ENCODE peak calls at places on chromosome 1, in ten cellular contexts. H is colonic mucosa, D is left lung, S is cardiac muscle cell, Z is uterus, K is body of pancreas, I is heart right ventricle, R is lower lobe of right lung, N is HCT116, L is prostate gland. T is an unnamed sample. For H3K4me1, the result is how much of the 10 kb centered on the place peaks cover.

GRCh38 chr1:60063561-60063960 is 10.0 kb downstream of the C1orf87 start:
- DNase-seq in H (no peak), D (no peak), S (no peak), Z (no peak), K (no peak), I (no peak), R (no peak), N (no peak), L (no peak), T (no peak)

GRCh38 chr1:95730986-95731385 is 497.0 kb downstream of the RWDD3 start:
- DNase-seq in H (no peak), D (no peak), S (no peak), Z (no peak), K (no peak), I (no peak), R (no peak), N (no peak), L (no peak), T (no peak)

GRCh38 chr1:222084996-222085395 is 343.1 kb upstream of the DUSP10 start:
- DNase-seq in H (no peak), D (no peak), S (peak), Z (no peak), K (no peak), I (no peak), R (no peak), N (no peak), L (no peak), T (no peak)

GRCh38 chr1:71046891-71047634 is 553 bp downstream of the PTGER3 start:
- DNase-seq in H (peak), D (peak), S (peak), Z (peak), K (peak), I (no peak), R (peak), N (no peak), L (peak), T (peak)

GRCh38 chr1:180935326-180936109 is 22.8 kb downstream of the KIAA1614 start:
- DNase-seq in H (peak), D (peak), S (no peak), Z (no peak), K (peak), I (no peak), R (no peak), N (no peak), L (no peak), T (no peak)

GRCh38 chr1:45205000-45205909 is 1.1 kb downstream of the ZSWIM5 start:
- DNase-seq in H (peak), D (peak), S (peak), Z (peak), K (peak), I (peak), R (peak), N (no peak), L (peak), T (peak)

GRCh38 chr1:117612517-117613248 is 6.8 kb downstream of the TENT5C start:
- DNase-seq in H (peak), D (no peak), S (peak), Z (no peak), K (no peak), I (no peak), R (no peak), N (peak), L (no peak), T (no peak)

GRCh38 chr1:11650331-11650991 is 3.8 kb downstream of the FBXO2 start:
- DNase-seq in H (peak), D (peak), S (peak), Z (peak), K (peak), I (peak), R (peak), N (peak), L (peak), T (peak)

GRCh38 chr1:115669886-115670285 is 28.1 kb downstream of the VANGL1 start:
- DNase-seq in H (no peak), D (no peak), S (no peak), Z (no peak), K (no peak), I (no peak), R (no peak), N (no peak), L (no peak), T (no peak)

GRCh38 chr1:151854658-151855057 is 1.1 kb upstream of the THEM5 start:
- DNase-seq in H (no peak), D (no peak), S (no peak), Z (no peak), K (no peak), I (no peak), R (no peak), N (no peak), L (no peak), T (no peak)

GRCh38 chr1:157880621-157881020 is 39.0 kb upstream of the CD5L start:
- DNase-seq in H (no peak), D (no peak), S (no peak), Z (no peak), K (no peak), I (no peak), R (no peak), N (no peak), L (no peak), T (no peak)

GRCh38 chr1:29633271-29633615 is 396.9 kb downstream of the PTPRU start:
- DNase-seq in H (no peak), D (no peak), S (no peak), Z (no peak), K (no peak), I (no peak), R (no peak), N (no peak), L (no peak), T (no peak)

GRCh38 chr1:200967693-200968468 is 55.6 kb downstream of the KIF21B start:
- DNase-seq in H (no peak), D (peak), S (no peak), Z (no peak), K (no peak), I (no peak), R (no peak), N (no peak), L (no peak), T (no peak)

GRCh38 chr1:236209713-236210112 is 67.4 kb downstream of the GPR137B start:
- DNase-seq in H (no peak), D (no peak), S (no peak), Z (no peak), K (no peak), I (no peak), R (no peak), N (no peak), L (no peak), T (no peak)

GRCh38 chr1:198018529-198018928 is 101.4 kb downstream of the LHX9 start:
- DNase-seq in H (no peak), D (no peak), S (peak), Z (no peak), K (no peak), I (no peak), R (no peak), N (peak), L (no peak), T (no peak)

GRCh38 chr1:93177991-93178390 is 2.2 kb downstream of the TMED5 start:
- DNase-seq in H (no peak), D (no peak), S (peak), Z (no peak), K (no peak), I (no peak), R (no peak), N (no peak), L (no peak), T (no peak)

GRCh38 chr1:218344814-218345672 is at the start of gene TGFB2:
- DNase-seq in H (peak), D (no peak), S (peak), Z (peak), K (peak), I (peak), R (no peak), N (no peak), L (peak), T (peak)

GRCh38 chr1:230754831-230755230 is 7.6 kb downstream of the CAPN9 start:
- DNase-seq in H (peak), D (no peak), S (peak), Z (no peak), K (no peak), I (peak), R (no peak), N (no peak), L (peak), T (no peak)

GRCh38 chr1:3004285-3005205 is 16.7 kb upstream of the ACTRT2 start:
- DNase-seq in H (no peak), D (peak), S (no peak), Z (peak), K (no peak), I (no peak), R (peak), N (no peak), L (no peak), T (peak)

GRCh38 chr1:57674803-57675202 is 250.9 kb upstream of the DAB1 start:
- DNase-seq in H (no peak), D (no peak), S (peak), Z (no peak), K (no peak), I (no peak), R (no peak), N (no peak), L (no peak), T (no peak)

GRCh38 chr1:157574836-157575235 is 22.5 kb upstream of the FCRL5 start:
- DNase-seq in H (no peak), D (no peak), S (no peak), Z (no peak), K (no peak), I (no peak), R (no peak), N (no peak), L (no peak), T (no peak)

GRCh38 chr1:187153047-187153446 is 324.3 kb downstream of the PLA2G4A start:
- DNase-seq in H (no peak), D (no peak), S (no peak), Z (no peak), K (no peak), I (no peak), R (no peak), N (no peak), L (no peak), T (no peak)

GRCh38 chr1:238465449-238465848 is 574.7 kb upstream of the ZP4 start:
- DNase-seq in H (no peak), D (no peak), S (no peak), Z (no peak), K (no peak), I (no peak), R (no peak), N (no peak), L (no peak), T (no peak)

GRCh38 chr1:119387858-119388257 is 19.3 kb downstream of the HAO2 start:
- DNase-seq in H (no peak), D (no peak), S (no peak), Z (no peak), K (no peak), I (no peak), R (no peak), N (no peak), L (no peak), T (no peak)

GRCh38 chr1:229300099-229300757 is 29.3 kb downstream of the RAB4A start:
- DNase-seq in H (no peak), D (no peak), S (no peak), Z (no peak), K (no peak), I (no peak), R (no peak), N (no peak), L (no peak), T (no peak)

GRCh38 chr1:12447301-12447700 is 170.7 kb downstream of the DHRS3 start:
- DNase-seq in H (no peak), D (no peak), S (peak), Z (no peak), K (no peak), I (no peak), R (no peak), N (no peak), L (no peak), T (no peak)

GRCh38 chr1:66383168-66383567 is 150.8 kb upstream of the SGIP1 start:
- DNase-seq in H (no peak), D (no peak), S (no peak), Z (no peak), K (no peak), I (no peak), R (no peak), N (no peak), L (no peak), T (no peak)

GRCh38 chr1:28246427-28246832 is 10.5 kb downstream of the ATP5IF1 start:
- DNase-seq in H (peak), D (no peak), S (peak), Z (no peak), K (no peak), I (no peak), R (no peak), N (no peak), L (peak), T (no peak)

GRCh38 chr1:239843556-239843955 is 248.1 kb upstream of the FMN2 start:
- DNase-seq in H (no peak), D (no peak), S (no peak), Z (no peak), K (no peak), I (no peak), R (no peak), N (no peak), L (no peak), T (no peak)

GRCh38 chr1:116966791-116967190 is 34.8 kb upstream of the CD101 start:
- DNase-seq in H (no peak), D (no peak), S (no peak), Z (no peak), K (no peak), I (no peak), R (no peak), N (no peak), L (no peak), T (no peak)

GRCh38 chr1:27348861-27349783 is 7.3 kb downstream of the SYTL1 start:
- DNase-seq in H (peak), D (peak), S (peak), Z (no peak), K (peak), I (no peak), R (peak), N (peak), L (peak), T (no peak)

GRCh38 chr1:15045123-15045522 is 108.4 kb upstream of the TMEM51 start:
- DNase-seq in H (no peak), D (no peak), S (no peak), Z (no peak), K (no peak), I (no peak), R (no peak), N (no peak), L (no peak), T (no peak)

GRCh38 chr1:205528887-205529825 is 24.7 kb downstream of the CDK18 start:
- DNase-seq in H (peak), D (peak), S (peak), Z (peak), K (peak), I (peak), R (peak), N (peak), L (peak), T (peak)

GRCh38 chr1:156948708-156949107 is 28.3 kb downstream of the LRRC71 start:
- DNase-seq in H (no peak), D (no peak), S (no peak), Z (no peak), K (no peak), I (no peak), R (no peak), N (no peak), L (no peak), T (no peak)

GRCh38 chr1:65417729-65418128 is 2.7 kb upstream of the LEPR start:
- DNase-seq in H (no peak), D (no peak), S (no peak), Z (no peak), K (no peak), I (no peak), R (no peak), N (no peak), L (no peak), T (no peak)

GRCh38 chr1:172476218-172476811 is 32.4 kb upstream of the PIGC start:
- DNase-seq in H (no peak), D (no peak), S (no peak), Z (no peak), K (peak), I (no peak), R (no peak), N (peak), L (peak), T (no peak)

GRCh38 chr1:29460211-29460610 is 223.9 kb downstream of the PTPRU start:
- DNase-seq in H (no peak), D (no peak), S (no peak), Z (no peak), K (no peak), I (no peak), R (no peak), N (no peak), L (no peak), T (peak)

GRCh38 chr1:166838766-166839599 is at the start of gene POGK:
- DNase-seq in H (peak), D (peak), S (peak), Z (peak), K (peak), I (peak), R (peak), N (peak), L (peak), T (peak)

GRCh38 chr1:33281554-33282303 is 25.4 kb downstream of the ZNF362 start:
- DNase-seq in H (no peak), D (no peak), S (no peak), Z (no peak), K (no peak), I (no peak), R (no peak), N (no peak), L (no peak), T (no peak)

GRCh38 chr1:179089827-179090482 is 8.1 kb downstream of the TOR3A start:
- DNase-seq in H (no peak), D (no peak), S (no peak), Z (no peak), K (no peak), I (no peak), R (no peak), N (no peak), L (no peak), T (no peak)

GRCh38 chr1:179091691-179092165 is 9.9 kb downstream of the TOR3A start:
- DNase-seq in H (no peak), D (no peak), S (peak), Z (no peak), K (peak), I (peak), R (peak), N (no peak), L (peak), T (peak)

GRCh38 chr1:179092896-179093461 is 11.1 kb downstream of the TOR3A start:
- DNase-seq in H (no peak), D (no peak), S (no peak), Z (no peak), K (no peak), I (no peak), R (no peak), N (no peak), L (no peak), T (no peak)

GRCh38 chr1:179090522-179090921 is 8.7 kb downstream of the TOR3A start:
- DNase-seq in H (no peak), D (no peak), S (no peak), Z (no peak), K (peak), I (peak), R (no peak), N (no peak), L (no peak), T (no peak)

GRCh38 chr1:179090923-179091322 is 9.1 kb downstream of the TOR3A start:
- DNase-seq in H (no peak), D (no peak), S (no peak), Z (no peak), K (no peak), I (no peak), R (no peak), N (no peak), L (no peak), T (no peak)
- TF ChIP-seq CTCF in H (no peak), D (no peak), S (no peak), Z (no peak), K (no peak), I (no peak), R (no peak), N (no peak), L (no peak), T (no peak)

GRCh38 chr1:25019351-25020172 is 89.5 kb upstream of the RUNX3 start:
- DNase-seq in H (no peak), D (peak), S (no peak), Z (no peak), K (no peak), I (no peak), R (no peak), N (no peak), L (no peak), T (no peak)

GRCh38 chr1:25017436-25018109 is 87.5 kb upstream of the RUNX3 start:
- DNase-seq in H (no peak), D (peak), S (no peak), Z (no peak), K (no peak), I (no peak), R (no peak), N (no peak), L (no peak), T (no peak)

GRCh38 chr1:25018110-25018470 is 88.0 kb upstream of the RUNX3 start:
- DNase-seq in H (no peak), D (peak), S (no peak), Z (no peak), K (no peak), I (no peak), R (no peak), N (no peak), L (no peak), T (no peak)

GRCh38 chr1:25020173-25020840 is 90.2 kb upstream of the RUNX3 start:
- DNase-seq in H (no peak), D (no peak), S (no peak), Z (no peak), K (no peak), I (no peak), R (no peak), N (no peak), L (no peak), T (no peak)

GRCh38 chr1:25018878-25019277 is 88.8 kb upstream of the RUNX3 start:
- DNase-seq in H (no peak), D (peak), S (no peak), Z (no peak), K (no peak), I (no peak), R (no peak), N (no peak), L (no peak), T (no peak)
- H3K4me1 ChIP-seq in H (under half), D (under half), S (under half), Z (under half), K (under half), I (under half), R (under half), N (under half), L (under half), T (under half)

GRCh38 chr1:165403835-165404482 is 41.0 kb downstream of the RXRG start:
- DNase-seq in H (no peak), D (no peak), S (peak), Z (no peak), K (peak), I (peak), R (peak), N (peak), L (no peak), T (no peak)
- TF ChIP-seq CTCF in H (peak), D (peak), S (peak), Z (peak), K (no peak), I (peak), R (peak), N (peak), L (no peak), T (peak)

DNA sequence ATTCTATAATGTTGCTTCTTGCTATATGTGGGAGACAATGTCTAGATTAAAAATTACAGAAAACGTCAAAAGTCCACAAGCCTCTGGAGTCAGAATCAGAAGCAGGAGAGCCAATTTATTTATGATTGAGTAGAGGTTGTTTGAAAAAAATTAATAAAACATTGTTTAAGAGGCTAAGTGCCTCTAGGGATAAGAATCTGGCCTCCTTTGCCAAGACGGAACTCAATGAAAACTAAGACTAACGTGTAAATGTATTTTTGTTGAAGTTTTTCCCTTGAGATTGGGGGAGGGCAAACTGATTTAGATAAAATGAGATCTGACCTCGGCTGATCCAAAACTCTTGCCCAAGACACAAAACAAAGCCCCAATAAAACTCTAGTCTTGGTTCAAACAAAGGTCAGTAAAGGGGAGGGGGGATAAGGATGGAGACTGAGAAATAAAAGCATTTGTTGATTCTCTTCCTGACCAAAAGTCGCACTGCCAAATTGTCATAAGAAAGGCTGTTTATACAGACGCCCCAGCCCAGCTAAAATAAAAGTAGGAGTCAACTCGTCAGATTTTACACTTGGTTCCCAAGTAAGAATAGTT is 134.7 kb upstream of the DPT start:
- DNase-seq in H (no peak), D (no peak), S (peak), Z (no peak), K (no peak), I (peak), R (no peak), N (no peak), L (peak), T (no peak)
- H3K4me1 ChIP-seq in H (under half), D (under half), S (under half), Z (under half), K (under half), I (under half), R (under half), N (under half), L (under half), T (under half)

GRCh38 chr1:164914208-164914607 is 355.2 kb downstream of the PBX1 start:
- DNase-seq in H (no peak), D (no peak), S (peak), Z (peak), K (no peak), I (no peak), R (no peak), N (no peak), L (peak), T (no peak)
- TF ChIP-seq CTCF in H (no peak), D (no peak), S (peak), Z (peak), K (no peak), I (peak), R (peak), N (no peak), L (no peak), T (no peak)

DNA sequence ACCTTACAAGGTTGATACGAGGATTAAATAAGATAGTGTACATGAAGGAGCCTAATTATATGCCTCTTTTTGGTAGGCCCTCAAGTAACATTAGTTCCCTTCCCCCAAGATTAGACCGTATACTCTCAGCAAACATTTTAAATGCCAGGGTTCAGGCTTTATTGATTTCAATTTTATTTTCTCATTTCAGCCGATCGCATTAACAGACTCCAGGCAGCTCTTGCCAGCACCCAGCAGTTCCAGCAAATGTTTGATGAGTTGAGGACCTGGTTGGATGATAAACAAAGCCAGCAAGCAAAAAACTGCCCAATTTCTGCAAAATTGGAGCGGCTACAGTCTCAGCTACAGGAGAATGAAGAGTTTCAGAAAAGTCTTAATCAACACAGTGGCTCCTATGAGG is 104.4 kb upstream of the BMP8A start:
- DNase-seq in H (no peak), D (no peak), S (no peak), Z (no peak), K (no peak), I (no peak), R (no peak), N (no peak), L (no peak), T (no peak)
- H3K4me1 ChIP-seq in H (under half), D (under half), S (under half), Z (under half), K (under half), I (under half), R (under half), N (under half), L (under half), T (under half)

GRCh38 chr1:86515597-86515996 is 31.3 kb upstream of the CLCA4 start:
- DNase-seq in H (no peak), D (no peak), S (peak), Z (no peak), K (no peak), I (no peak), R (no peak), N (peak), L (no peak), T (no peak)
- TF ChIP-seq CTCF in H (peak), D (no peak), S (peak), Z (no peak), K (no peak), I (no peak), R (peak), N (peak), L (no peak), T (no peak)